ENCODE peak calls at places on chromosomes 4 and X, in six cellular contexts. J is A549, V is NB4, Q is stomach, D is endothelial cell of umbilical vein, O is tibial nerve. M is an unnamed sample.

GRCh38 chr4:172202480-172203076 is 389.4 kb downstream of the GALNTL6 start:
- DNase-seq in J (peak), V (peak), Q (no peak), D (peak), O (no peak), M (no peak)

GRCh38 chr4:113756005-113756410 is 5.5 kb downstream of the CAMK2D start:
- DNase-seq in J (no peak), V (no peak), Q (no peak), D (peak), O (no peak), M (no peak)

GRCh38 chr4:38313999-38314561 is 349.9 kb upstream of the KLF3 start:
- DNase-seq in J (peak), V (no peak), Q (no peak), D (no peak), O (no peak), M (no peak)

GRCh38 chr4:45668086-45668485 is 455.8 kb downstream of the GABRG1 start:
- DNase-seq in J (no peak), V (no peak), Q (no peak), D (no peak), O (no peak), M (no peak)

GRCh38 chr4:95506264-95506663 is 42.5 kb downstream of the UNC5C start:
- DNase-seq in J (no peak), V (no peak), Q (no peak), D (peak), O (no peak), M (no peak)

GRCh38 chrX:129981207-129981553 is 1.3 kb upstream of the BCORL1 start:
- DNase-seq in J (no peak), V (no peak), Q (no peak), D (no peak), O (no peak), M (no peak)

GRCh38 chr4:88177981-88178632 is 19.7 kb upstream of the ABCG2 start:
- DNase-seq in J (peak), V (peak), Q (no peak), D (peak), O (no peak), M (no peak)

GRCh38 chr4:182648766-182649165 is 268.4 kb downstream of the DCTD start:
- DNase-seq in J (no peak), V (no peak), Q (no peak), D (peak), O (no peak), M (no peak)

GRCh38 chr4:74032064-74032463 is 6.4 kb downstream of the CXCL3 start:
- DNase-seq in J (no peak), V (no peak), Q (no peak), D (peak), O (no peak), M (no peak)

GRCh38 chrX:154370882-154371770 is 3.3 kb downstream of the FLNA start:
- DNase-seq in J (peak), V (peak), Q (peak), D (peak), O (peak), M (peak)

GRCh38 chrX:154368630-154369452 is 5.6 kb downstream of the FLNA start:
- DNase-seq in J (peak), V (peak), Q (peak), D (peak), O (peak), M (peak)

GRCh38 chrX:154370300-154370881 is 4.0 kb downstream of the FLNA start:
- DNase-seq in J (no peak), V (no peak), Q (no peak), D (peak), O (no peak), M (no peak)

GRCh38 chrX:154367474-154368308 is 6.7 kb downstream of the FLNA start:
- DNase-seq in J (no peak), V (no peak), Q (no peak), D (no peak), O (no peak), M (no peak)

GRCh38 chrX:154369453-154370299 is 4.8 kb downstream of the FLNA start:
- DNase-seq in J (peak), V (peak), Q (no peak), D (peak), O (peak), M (peak)
- TF ChIP-seq POLR2A in J (no peak), V (no peak), Q (no peak), D (peak), O (no peak), M (peak)

GRCh38 chr4:81722229-81722900 is 250.7 kb upstream of the RASGEF1B start:
- DNase-seq in J (no peak), V (no peak), Q (peak), D (no peak), O (no peak), M (no peak)

GRCh38 chr4:81723044-81723884 is 251.6 kb upstream of the RASGEF1B start:
- DNase-seq in J (no peak), V (no peak), Q (no peak), D (no peak), O (no peak), M (no peak)

GRCh38 chr4:81723927-81724587 is 252.3 kb upstream of the RASGEF1B start:
- DNase-seq in J (no peak), V (no peak), Q (peak), D (no peak), O (peak), M (no peak)

GRCh38 chr4:81724925-81725329 is 253.2 kb upstream of the RASGEF1B start:
- DNase-seq in J (no peak), V (no peak), Q (peak), D (no peak), O (no peak), M (peak)
- TF ChIP-seq POLR2A in J (no peak), V (no peak), Q (no peak), D (no peak), O (no peak), M (no peak)

GRCh38 chrX:153333821-153334653 is at the start of gene ZNF275:
- DNase-seq in J (peak), V (peak), Q (peak), D (peak), O (peak), M (peak)
- TF ChIP-seq POLR2A in J (peak), V (peak), Q (no peak), D (peak), O (no peak), M (peak)

GRCh38 chr4:1252928-1253492 is 4.1 kb upstream of the CTBP1 start:
- DNase-seq in J (no peak), V (no peak), Q (no peak), D (no peak), O (no peak), M (no peak)

GRCh38 chr4:1249731-1250526 is 999 bp upstream of the CTBP1 start:
- DNase-seq in J (no peak), V (no peak), Q (no peak), D (peak), O (no peak), M (peak)

GRCh38 chr4:1250527-1250812 is 1.5 kb upstream of the CTBP1 start:
- DNase-seq in J (no peak), V (peak), Q (no peak), D (no peak), O (no peak), M (no peak)

GRCh38 chr4:1251773-1252066 is 2.8 kb upstream of the CTBP1 start:
- DNase-seq in J (no peak), V (no peak), Q (no peak), D (no peak), O (no peak), M (no peak)

DNA sequence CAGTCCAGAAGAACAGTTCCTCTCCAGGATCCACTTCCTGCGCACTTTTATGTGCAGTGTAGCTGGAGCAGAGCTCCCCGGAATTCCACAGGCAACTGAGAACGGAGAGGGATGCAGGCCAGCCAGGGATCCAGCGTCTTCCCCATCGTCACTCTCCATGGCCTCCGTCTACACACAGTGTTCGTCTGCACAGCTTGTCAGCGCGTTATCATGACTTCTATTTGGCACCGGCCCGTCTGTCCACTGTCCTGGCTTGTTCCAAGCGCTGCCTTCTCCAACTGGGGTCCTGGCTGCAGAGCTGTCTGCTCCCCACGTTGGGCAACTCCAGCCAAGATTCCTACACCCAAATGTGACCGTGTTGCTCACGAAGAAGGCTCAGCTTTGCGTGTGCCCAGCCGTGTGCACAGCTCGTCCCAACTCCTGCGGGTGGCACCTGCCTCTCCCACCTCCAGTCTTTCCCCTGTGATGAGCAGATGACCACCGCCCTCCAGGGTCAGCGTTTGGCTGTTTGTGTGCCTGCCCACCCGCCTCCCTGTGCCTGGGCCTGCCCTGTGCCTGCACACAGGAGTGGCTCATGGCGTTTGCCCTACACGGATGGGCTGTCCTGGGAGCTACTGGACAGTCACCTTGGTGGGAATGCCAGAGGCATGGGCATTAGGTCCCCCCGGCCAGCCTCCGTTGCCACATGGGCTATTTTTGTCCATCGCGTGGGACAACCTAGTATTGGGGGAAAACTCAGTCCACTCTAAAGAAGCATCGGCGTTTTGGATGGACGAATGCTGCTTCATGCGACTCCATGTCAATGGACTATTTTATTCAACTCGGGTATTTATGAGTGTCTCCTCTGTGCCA is 2.2 kb upstream of the CTBP1 start:
- DNase-seq in J (no peak), V (no peak), Q (no peak), D (no peak), O (no peak), M (no peak)
- TF ChIP-seq POLR2A in J (peak), V (no peak), Q (no peak), D (no peak), O (no peak), M (no peak)

DNA sequence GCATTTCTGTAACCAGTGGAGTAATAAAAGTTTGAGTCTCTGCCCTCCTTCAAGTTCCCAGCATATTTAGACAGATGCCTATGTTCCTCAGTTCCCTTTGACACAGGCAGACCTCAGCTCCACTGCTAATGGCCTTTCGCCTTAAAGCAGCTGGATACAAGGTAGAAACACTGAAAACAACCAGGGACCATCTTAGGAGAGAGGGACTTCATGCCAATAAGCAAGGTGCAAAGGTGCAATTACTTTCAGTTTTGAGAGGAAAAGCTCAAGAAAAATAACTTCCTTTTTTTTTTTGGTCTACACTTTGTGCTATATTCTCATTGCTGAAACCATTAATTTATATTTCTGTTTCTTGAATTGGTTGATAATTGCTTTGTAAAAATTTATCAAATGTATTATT is 781.9 kb upstream of the GALNTL6 start:
- DNase-seq in J (no peak), V (no peak), Q (no peak), D (no peak), O (no peak), M (no peak)
- TF ChIP-seq POLR2A in J (no peak), V (no peak), Q (no peak), D (no peak), O (no peak), M (no peak)

DNA sequence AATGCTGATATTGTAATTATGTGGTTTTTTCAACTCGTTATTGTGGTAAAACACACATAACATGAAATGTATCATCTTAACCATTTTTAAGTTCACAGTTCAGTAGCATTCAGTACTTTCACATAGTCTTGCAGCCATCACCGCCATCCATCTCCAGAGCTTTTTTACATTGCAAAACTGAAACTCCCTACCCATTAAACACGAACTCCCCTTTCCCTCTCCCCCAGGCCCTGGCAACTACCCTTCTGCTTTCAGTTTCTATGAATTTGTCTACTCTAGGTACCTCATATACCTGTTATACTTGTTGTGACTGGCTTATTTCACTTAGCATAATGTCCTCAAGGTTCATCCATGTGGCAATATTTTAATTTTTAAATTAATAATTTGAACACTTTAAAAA is 380.6 kb downstream of the MAPK10 start:
- DNase-seq in J (no peak), V (no peak), Q (no peak), D (no peak), O (no peak), M (no peak)
- TF ChIP-seq POLR2A in J (no peak), V (no peak), Q (no peak), D (no peak), O (no peak), M (no peak)

GRCh38 chr4:158170691-158171455 is 2.0 kb downstream of the GASK1B start:
- DNase-seq in J (no peak), V (no peak), Q (no peak), D (peak), O (peak), M (peak)
- TF ChIP-seq POLR2A in J (no peak), V (no peak), Q (no peak), D (peak), O (no peak), M (peak)

DNA sequence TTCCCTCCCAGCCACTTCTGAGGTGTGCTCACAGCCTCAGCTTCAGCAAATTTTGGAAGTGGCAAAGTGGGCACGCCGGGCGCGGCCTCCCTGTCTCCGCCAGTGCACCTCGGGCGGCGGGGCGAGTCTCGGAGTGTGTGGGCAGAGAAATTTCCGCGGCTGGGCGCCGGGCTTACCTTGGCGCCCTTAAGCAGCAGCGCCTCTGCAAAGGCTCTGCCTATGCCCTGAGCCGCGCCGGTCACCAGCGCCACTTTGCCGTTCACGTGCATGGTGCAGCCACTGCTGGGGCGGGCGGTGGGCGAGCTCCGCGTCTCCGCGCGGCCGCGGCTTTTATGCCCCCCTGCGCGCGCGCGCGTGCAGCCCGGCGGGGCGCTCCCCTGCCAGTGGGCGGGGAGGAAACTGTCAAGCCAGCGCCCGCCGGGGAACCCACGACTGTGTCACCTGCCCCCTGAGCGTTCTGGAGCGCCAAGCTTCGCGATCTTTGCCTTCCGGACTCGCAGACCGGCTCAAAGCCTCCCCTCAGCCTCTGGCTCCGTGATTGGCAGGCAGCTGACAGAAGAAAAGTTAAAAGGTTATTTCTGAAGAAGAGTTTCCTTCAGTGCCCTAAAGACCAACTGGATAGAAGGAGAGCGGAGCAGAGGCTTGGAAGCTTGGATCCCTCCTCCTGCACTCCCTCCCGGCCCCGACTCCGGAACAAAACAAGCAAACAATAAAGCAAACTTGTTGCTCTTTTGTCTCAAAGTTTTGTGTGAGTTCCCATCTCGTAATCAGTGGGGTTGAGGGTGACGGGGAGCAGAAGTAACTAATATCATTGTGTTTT is at the start of gene HPGD:
- DNase-seq in J (peak), V (no peak), Q (peak), D (no peak), O (no peak), M (peak)
- TF ChIP-seq POLR2A in J (peak), V (no peak), Q (no peak), D (no peak), O (no peak), M (no peak)

GRCh38 chrX:3244955-3245354 is 101.5 kb downstream of the MXRA5 start:
- DNase-seq in J (peak), V (peak), Q (no peak), D (peak), O (no peak), M (no peak)

GRCh38 chrX:3244203-3244743 is 102.2 kb downstream of the MXRA5 start:
- DNase-seq in J (no peak), V (no peak), Q (no peak), D (no peak), O (no peak), M (no peak)
- TF ChIP-seq POLR2A in J (no peak), V (no peak), Q (no peak), D (no peak), O (no peak), M (no peak)

DNA sequence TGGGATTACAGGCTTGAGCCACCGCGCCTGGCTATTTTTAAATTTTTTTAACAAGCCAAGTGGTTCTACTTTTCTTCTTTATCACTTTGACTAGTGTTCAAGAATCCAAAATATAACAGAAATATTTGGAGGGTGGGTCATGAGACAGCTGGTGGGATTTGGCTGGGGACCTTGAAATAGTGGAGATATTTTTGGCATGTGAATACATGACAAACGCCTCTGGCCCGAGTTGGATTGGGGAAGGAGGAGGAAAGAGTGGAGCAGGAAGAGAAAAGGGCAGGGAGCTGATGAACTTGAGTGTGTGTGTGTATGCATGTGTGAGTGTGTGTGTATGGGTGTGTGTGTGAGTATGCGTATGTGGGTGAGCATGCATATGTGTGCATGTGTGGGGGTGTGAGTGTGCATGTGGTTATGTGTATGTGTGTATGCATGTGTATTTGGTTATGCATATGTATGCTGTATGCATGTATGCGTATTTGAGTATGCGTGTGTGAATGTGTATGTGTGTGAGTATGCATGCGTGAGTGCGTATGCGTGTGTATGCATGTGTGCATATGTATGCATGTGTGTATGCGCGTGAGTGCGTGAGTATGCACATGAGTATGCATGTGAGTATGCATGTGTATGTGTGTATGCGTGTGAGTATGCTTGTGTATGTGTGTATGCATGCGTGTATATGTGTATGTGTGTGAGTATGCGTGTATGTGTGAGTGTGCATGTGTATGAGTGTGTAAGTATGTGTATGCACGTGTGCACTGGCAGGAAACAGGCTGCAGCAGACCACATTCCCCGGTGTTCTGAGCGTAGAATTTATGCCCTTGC is 49.6 kb downstream of the JADE1 start:
- DNase-seq in J (peak), V (no peak), Q (no peak), D (no peak), O (no peak), M (no peak)
- TF ChIP-seq POLR2A in J (no peak), V (no peak), Q (no peak), D (no peak), O (no peak), M (no peak)

M was measured in adrenal gland.